ENCODE peak calls at places on chromosomes 16 and 17, in seven cellular contexts. One of them, this sample, is unnamed. For H3K4me1, the result is how much of the 10 kb centered on the place peaks cover.

GRCh38 chr17:2700491-2701141 is 10.9 kb downstream of the CLUH start:
- DNase-seq in CD4-positive, CD25-positive, alpha-beta regulatory T cell: no peak
- DNase-seq in A549: no peak
- DNase-seq in NT2/D1: no peak
- DNase-seq in upper lobe of right lung: peak
- DNase-seq in GM23338: no peak
- DNase-seq in IMR-90: no peak
- DNase-seq in this sample: no peak

GRCh38 chr17:2700031-2700490 is 11.5 kb downstream of the CLUH start:
- DNase-seq in IMR-90: no peak
- DNase-seq in A549: no peak
- DNase-seq in CD4-positive, CD25-positive, alpha-beta regulatory T cell: no peak
- DNase-seq in upper lobe of right lung: peak
- DNase-seq in GM23338: no peak
- DNase-seq in NT2/D1: no peak
- DNase-seq in this sample: no peak

GRCh38 chr17:67322039-67322787 is 44.2 kb downstream of the PSMD12 start:
- DNase-seq in IMR-90: no peak
- DNase-seq in NT2/D1: peak
- DNase-seq in upper lobe of right lung: no peak
- DNase-seq in CD4-positive, CD25-positive, alpha-beta regulatory T cell: no peak
- DNase-seq in A549: no peak
- DNase-seq in GM23338: peak
- DNase-seq in this sample: peak

GRCh38 chr16:74455213-74455612 is 33.9 kb upstream of the CLEC18B start:
- DNase-seq in IMR-90: peak
- DNase-seq in GM23338: no peak
- DNase-seq in CD4-positive, CD25-positive, alpha-beta regulatory T cell: no peak
- DNase-seq in NT2/D1: no peak
- DNase-seq in A549: no peak
- DNase-seq in upper lobe of right lung: no peak
- DNase-seq in this sample: no peak

GRCh38 chr16:88681709-88682451 is 4.4 kb downstream of the SNAI3 start:
- DNase-seq in CD4-positive, CD25-positive, alpha-beta regulatory T cell: peak
- DNase-seq in NT2/D1: no peak
- DNase-seq in IMR-90: peak
- DNase-seq in A549: no peak
- DNase-seq in upper lobe of right lung: peak
- DNase-seq in GM23338: no peak
- DNase-seq in this sample: no peak

GRCh38 chr17:16516594-16517018 is 24.6 kb upstream of the LRRC75A start:
- DNase-seq in NT2/D1: no peak
- DNase-seq in A549: peak
- DNase-seq in CD4-positive, CD25-positive, alpha-beta regulatory T cell: no peak
- DNase-seq in GM23338: no peak
- DNase-seq in upper lobe of right lung: no peak
- DNase-seq in IMR-90: peak
- DNase-seq in this sample: peak

GRCh38 chr17:50845260-50846147 is 10.1 kb downstream of the WFIKKN2 start:
- DNase-seq in A549: no peak
- DNase-seq in NT2/D1: no peak
- DNase-seq in GM23338: no peak
- DNase-seq in upper lobe of right lung: no peak
- DNase-seq in CD4-positive, CD25-positive, alpha-beta regulatory T cell: no peak
- DNase-seq in IMR-90: peak
- DNase-seq in this sample: no peak

GRCh38 chr17:348692-349425 is 3.7 kb downstream of the RPH3AL start:
- DNase-seq in GM23338: no peak
- DNase-seq in NT2/D1: no peak
- DNase-seq in CD4-positive, CD25-positive, alpha-beta regulatory T cell: no peak
- DNase-seq in upper lobe of right lung: peak
- DNase-seq in IMR-90: no peak
- DNase-seq in A549: peak
- DNase-seq in this sample: no peak

GRCh38 chr16:84054271-84054670 is 11.7 kb upstream of the SLC38A8 start:
- DNase-seq in IMR-90: no peak
- DNase-seq in CD4-positive, CD25-positive, alpha-beta regulatory T cell: no peak
- DNase-seq in upper lobe of right lung: peak
- DNase-seq in GM23338: no peak
- DNase-seq in A549: no peak
- DNase-seq in NT2/D1: no peak
- DNase-seq in this sample: no peak

GRCh38 chr16:3808308-3809063 is 72.0 kb downstream of the CREBBP start:
- DNase-seq in upper lobe of right lung: peak
- DNase-seq in NT2/D1: no peak
- DNase-seq in A549: no peak
- DNase-seq in GM23338: no peak
- DNase-seq in CD4-positive, CD25-positive, alpha-beta regulatory T cell: no peak
- DNase-seq in IMR-90: no peak
- DNase-seq in this sample: no peak
- H3K4me1 ChIP-seq in upper lobe of right lung: under half
- H3K4me1 ChIP-seq in NT2/D1: under half
- H3K4me1 ChIP-seq in A549: under half
- H3K4me1 ChIP-seq in GM23338: under half
- H3K4me1 ChIP-seq in CD4-positive, CD25-positive, alpha-beta regulatory T cell: under half
- H3K4me1 ChIP-seq in IMR-90: under half
- H3K4me1 ChIP-seq in this sample: under half

GRCh38 chr16:79298476-79299153 is 301.9 kb downstream of the MAF start:
- DNase-seq in IMR-90: no peak
- DNase-seq in NT2/D1: no peak
- DNase-seq in CD4-positive, CD25-positive, alpha-beta regulatory T cell: no peak
- DNase-seq in GM23338: no peak
- DNase-seq in upper lobe of right lung: no peak
- DNase-seq in A549: no peak
- DNase-seq in this sample: no peak
- H3K4me3 ChIP-seq in IMR-90: no peak
- H3K4me3 ChIP-seq in NT2/D1: no peak
- H3K4me3 ChIP-seq in CD4-positive, CD25-positive, alpha-beta regulatory T cell: no peak
- H3K4me3 ChIP-seq in GM23338: no peak
- H3K4me3 ChIP-seq in upper lobe of right lung: no peak
- H3K4me3 ChIP-seq in A549: no peak
- H3K4me3 ChIP-seq in this sample: no peak

GRCh38 chr17:74970395-74970794 is 2.2 kb downstream of the HID1 start:
- DNase-seq in IMR-90: no peak
- DNase-seq in upper lobe of right lung: no peak
- DNase-seq in CD4-positive, CD25-positive, alpha-beta regulatory T cell: no peak
- DNase-seq in GM23338: no peak
- DNase-seq in NT2/D1: no peak
- DNase-seq in A549: no peak
- DNase-seq in this sample: no peak

GRCh38 chr17:74972107-74972972 is at the start of gene HID1:
- DNase-seq in IMR-90: no peak
- DNase-seq in GM23338: peak
- DNase-seq in NT2/D1: peak
- DNase-seq in upper lobe of right lung: peak
- DNase-seq in CD4-positive, CD25-positive, alpha-beta regulatory T cell: peak
- DNase-seq in A549: peak
- DNase-seq in this sample: peak

GRCh38 chr17:74971842-74972106 is 785 bp downstream of the HID1 start:
- DNase-seq in NT2/D1: no peak
- DNase-seq in A549: no peak
- DNase-seq in CD4-positive, CD25-positive, alpha-beta regulatory T cell: no peak
- DNase-seq in GM23338: no peak
- DNase-seq in IMR-90: no peak
- DNase-seq in upper lobe of right lung: no peak
- DNase-seq in this sample: no peak

GRCh38 chr17:74971069-74971841 is 1.3 kb downstream of the HID1 start:
- DNase-seq in GM23338: no peak
- DNase-seq in IMR-90: no peak
- DNase-seq in A549: no peak
- DNase-seq in CD4-positive, CD25-positive, alpha-beta regulatory T cell: no peak
- DNase-seq in upper lobe of right lung: no peak
- DNase-seq in NT2/D1: no peak
- DNase-seq in this sample: no peak

DNA sequence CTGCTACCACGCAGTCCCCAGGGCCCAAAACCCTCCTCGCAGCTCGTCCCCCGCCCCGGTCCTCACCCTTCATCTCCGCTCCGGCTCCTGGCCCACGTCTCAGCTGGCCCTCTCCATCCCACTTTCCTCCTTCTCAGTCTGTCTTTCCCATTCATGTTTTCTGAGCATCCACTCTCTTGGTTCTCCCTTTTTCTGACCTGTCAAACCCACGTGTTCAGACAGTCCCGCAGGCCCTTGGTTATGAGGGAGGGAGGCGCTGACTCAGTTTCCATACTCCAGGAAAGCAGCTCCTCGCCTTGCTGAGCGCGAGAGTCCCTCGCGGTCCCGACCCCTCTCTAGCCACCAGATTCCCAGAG is 392 bp upstream of the HID1 start:
- DNase-seq in GM23338: no peak
- DNase-seq in IMR-90: no peak
- DNase-seq in A549: no peak
- DNase-seq in NT2/D1: no peak
- DNase-seq in upper lobe of right lung: no peak
- DNase-seq in CD4-positive, CD25-positive, alpha-beta regulatory T cell: no peak
- DNase-seq in this sample: no peak
- H3K4me1 ChIP-seq in GM23338: under half
- H3K4me1 ChIP-seq in IMR-90: under half
- H3K4me1 ChIP-seq in A549: under half
- H3K4me1 ChIP-seq in NT2/D1: under half
- H3K4me1 ChIP-seq in upper lobe of right lung: under half
- H3K4me1 ChIP-seq in CD4-positive, CD25-positive, alpha-beta regulatory T cell: under half
- H3K4me1 ChIP-seq in this sample: under half

GRCh38 chr16:23027386-23027785 is 121.9 kb downstream of the USP31 start:
- DNase-seq in NT2/D1: no peak
- DNase-seq in CD4-positive, CD25-positive, alpha-beta regulatory T cell: no peak
- DNase-seq in A549: no peak
- DNase-seq in upper lobe of right lung: no peak
- DNase-seq in GM23338: no peak
- DNase-seq in IMR-90: no peak
- DNase-seq in this sample: no peak

GRCh38 chr16:23025692-23026305 is 123.5 kb downstream of the USP31 start:
- DNase-seq in IMR-90: no peak
- DNase-seq in CD4-positive, CD25-positive, alpha-beta regulatory T cell: no peak
- DNase-seq in NT2/D1: no peak
- DNase-seq in A549: no peak
- DNase-seq in upper lobe of right lung: no peak
- DNase-seq in GM23338: no peak
- DNase-seq in this sample: peak

GRCh38 chr16:23024044-23024443 is 125.2 kb downstream of the USP31 start:
- DNase-seq in A549: no peak
- DNase-seq in GM23338: no peak
- DNase-seq in upper lobe of right lung: no peak
- DNase-seq in CD4-positive, CD25-positive, alpha-beta regulatory T cell: no peak
- DNase-seq in NT2/D1: no peak
- DNase-seq in IMR-90: no peak
- DNase-seq in this sample: no peak

GRCh38 chr16:23030001-23030400 is 119.3 kb downstream of the USP31 start:
- DNase-seq in NT2/D1: no peak
- DNase-seq in IMR-90: no peak
- DNase-seq in upper lobe of right lung: no peak
- DNase-seq in GM23338: no peak
- DNase-seq in CD4-positive, CD25-positive, alpha-beta regulatory T cell: no peak
- DNase-seq in A549: no peak
- DNase-seq in this sample: peak

GRCh38 chr16:23026777-23027362 is 122.4 kb downstream of the USP31 start:
- DNase-seq in GM23338: peak
- DNase-seq in upper lobe of right lung: no peak
- DNase-seq in NT2/D1: peak
- DNase-seq in A549: no peak
- DNase-seq in IMR-90: peak
- DNase-seq in CD4-positive, CD25-positive, alpha-beta regulatory T cell: no peak
- DNase-seq in this sample: no peak
- H3K4me3 ChIP-seq in GM23338: no peak
- H3K4me3 ChIP-seq in upper lobe of right lung: no peak
- H3K4me3 ChIP-seq in NT2/D1: no peak
- H3K4me3 ChIP-seq in A549: no peak
- H3K4me3 ChIP-seq in IMR-90: no peak
- H3K4me3 ChIP-seq in CD4-positive, CD25-positive, alpha-beta regulatory T cell: no peak
- H3K4me3 ChIP-seq in this sample: no peak

DNA sequence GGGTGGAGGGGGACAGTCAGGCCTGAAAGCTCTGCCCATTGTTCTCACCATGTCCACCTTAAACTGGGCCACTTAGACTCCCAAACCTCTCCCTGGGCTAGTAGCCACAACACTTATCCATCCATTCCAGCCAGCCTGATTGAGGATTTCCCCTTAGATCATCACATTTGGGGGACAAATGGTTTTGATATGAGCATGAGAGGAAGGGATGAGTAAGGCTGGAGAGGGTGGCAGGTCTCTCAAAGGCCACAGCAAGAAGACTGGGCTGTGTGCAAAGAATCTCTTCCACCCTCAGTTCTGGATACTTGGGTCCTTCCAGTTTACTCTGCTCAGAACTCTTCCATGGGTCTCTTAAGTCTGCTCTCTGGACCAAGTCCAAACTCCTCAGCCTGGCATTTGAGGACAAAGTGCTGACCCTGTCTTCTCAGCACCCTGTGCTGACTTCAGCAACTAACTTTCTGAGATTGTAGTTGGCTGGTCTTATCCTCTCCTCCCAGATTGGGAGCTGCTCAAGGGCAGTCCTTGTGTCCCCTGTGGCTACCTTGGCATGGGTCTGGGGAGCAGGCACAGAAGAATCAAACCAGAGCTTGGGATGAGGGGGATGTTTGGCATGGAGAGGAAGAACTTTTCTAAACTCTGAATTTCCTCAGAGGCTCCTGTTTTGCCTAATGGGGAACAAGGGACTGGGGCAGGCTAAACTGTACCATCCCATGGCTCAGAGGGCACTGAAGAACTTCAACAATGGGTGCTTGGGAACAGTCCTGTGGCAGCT is 3.2 kb upstream of the NFATC3 start:
- DNase-seq in upper lobe of right lung: no peak
- DNase-seq in NT2/D1: no peak
- DNase-seq in IMR-90: no peak
- DNase-seq in CD4-positive, CD25-positive, alpha-beta regulatory T cell: no peak
- DNase-seq in A549: no peak
- DNase-seq in GM23338: no peak
- DNase-seq in this sample: no peak
- H3K4me1 ChIP-seq in upper lobe of right lung: half or more
- H3K4me1 ChIP-seq in NT2/D1: under half
- H3K4me1 ChIP-seq in IMR-90: under half
- H3K4me1 ChIP-seq in CD4-positive, CD25-positive, alpha-beta regulatory T cell: half or more
- H3K4me1 ChIP-seq in A549: under half
- H3K4me1 ChIP-seq in GM23338: under half
- H3K4me1 ChIP-seq in this sample: under half

DNA sequence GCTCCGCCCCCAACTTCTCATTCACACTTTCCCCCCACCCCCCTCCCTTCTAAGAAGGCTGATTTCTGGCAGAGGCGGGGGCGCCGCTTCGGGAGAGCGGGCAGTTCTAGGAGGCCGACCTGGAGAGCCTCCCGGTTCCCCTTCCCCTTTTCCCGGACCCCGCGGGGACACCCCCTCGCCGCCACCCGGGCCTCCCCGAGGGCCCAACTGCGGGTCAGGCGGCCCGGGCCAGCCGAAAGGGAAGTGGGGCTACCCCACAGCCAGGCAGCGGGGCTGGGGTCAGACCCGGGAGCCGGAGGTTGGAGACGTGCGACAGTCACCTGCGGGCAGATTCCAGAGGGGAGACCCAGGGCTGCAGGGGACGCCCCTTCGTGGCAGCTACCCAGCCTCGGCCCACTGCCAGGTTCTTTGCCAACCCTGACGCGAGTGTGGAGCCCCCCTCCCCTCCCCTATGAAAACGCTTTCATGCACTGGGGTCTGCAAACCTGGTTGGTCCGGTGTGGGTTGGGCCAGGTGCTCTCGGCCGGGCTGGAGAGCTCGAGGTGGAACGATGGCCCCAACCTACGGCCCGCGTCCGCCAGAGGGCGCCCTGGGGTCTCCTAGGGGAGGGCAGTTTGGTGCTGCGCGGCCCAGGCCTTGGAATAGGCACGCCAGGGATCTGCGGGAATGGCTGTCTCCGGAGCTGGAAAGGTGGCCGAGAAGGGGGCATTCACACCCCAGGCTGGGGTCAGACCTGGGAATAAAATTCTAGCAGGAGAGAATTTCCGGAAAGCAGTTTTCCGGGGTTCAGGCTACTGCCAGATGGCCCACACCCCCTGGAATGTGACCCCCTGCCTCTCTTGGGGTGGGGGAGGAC is 722 bp upstream of the SOCS3 start:
- DNase-seq in upper lobe of right lung: peak
- DNase-seq in GM23338: peak
- DNase-seq in IMR-90: peak
- DNase-seq in A549: peak
- DNase-seq in NT2/D1: peak
- DNase-seq in CD4-positive, CD25-positive, alpha-beta regulatory T cell: peak
- DNase-seq in this sample: peak
- H3K4me3 ChIP-seq in upper lobe of right lung: peak
- H3K4me3 ChIP-seq in GM23338: peak
- H3K4me3 ChIP-seq in IMR-90: peak
- H3K4me3 ChIP-seq in A549: peak
- H3K4me3 ChIP-seq in NT2/D1: peak
- H3K4me3 ChIP-seq in CD4-positive, CD25-positive, alpha-beta regulatory T cell: no peak
- H3K4me3 ChIP-seq in this sample: peak

This sample was measured in BE2C.